ENCODE peak calls at places on chromosomes 4 and X, in nine cellular contexts. F is IMR-90; J is NCI-H1694; O is neuronal stem cell; X is stimulated activated CD8-positive, alpha-beta memory T cell treated with anti-CD3 and anti-CD28 coated beads, Interleukin-15, amount 100 ng/mL, for 24 hours; I is fibroblast of mammary gland; W is activated naive CD4-positive, alpha-beta T cell; K is iris pigment epithelial cell; Q is PC-3. T is an unnamed sample.

GRCh38 chr4:83234902-83235644 is 49.5 kb downstream of the COQ2 start:
- DNase-seq in Q (peak), X (no peak), O (no peak), F (no peak), W (no peak), J (no peak), K (no peak), I (no peak), T (peak)

GRCh38 chr4:3792813-3793212 is 26.6 kb downstream of the ADRA2C start:
- DNase-seq in X (no peak), Q (no peak), K (no peak), W (no peak), O (no peak), F (no peak), J (peak), I (peak), T (no peak)

GRCh38 chr4:109432676-109433075 is 939 bp upstream of the SEC24B start:
- DNase-seq in I (peak), O (no peak), F (peak), K (peak), X (no peak), J (no peak), W (no peak), Q (no peak), T (peak)

GRCh38 chr4:189615217-189615663 is 325.4 kb upstream of the FRG1 start:
- DNase-seq in Q (no peak), F (no peak), I (no peak), K (no peak), O (no peak), J (no peak), W (no peak), X (no peak), T (no peak)

GRCh38 chr4:46698891-46699290 is 210.2 kb downstream of the COX7B2 start:
- DNase-seq in W (no peak), F (no peak), J (no peak), X (no peak), Q (no peak), I (no peak), K (no peak), O (no peak), T (no peak)

GRCh38 chr4:48375651-48376291 is 34.4 kb downstream of the SLAIN2 start:
- DNase-seq in K (peak), W (no peak), O (no peak), I (peak), X (no peak), F (peak), J (no peak), Q (peak), T (peak)

GRCh38 chr4:145280541-145280940 is 100.2 kb upstream of the OTUD4 start:
- DNase-seq in W (no peak), F (no peak), I (peak), O (no peak), J (no peak), X (no peak), K (no peak), Q (no peak), T (no peak)

GRCh38 chr4:169286562-169287301 is 16.0 kb upstream of the SH3RF1 start:
- DNase-seq in Q (no peak), W (no peak), J (no peak), O (no peak), I (peak), X (no peak), K (no peak), F (peak), T (peak)

GRCh38 chr4:113637363-113637762 is 124.2 kb downstream of the CAMK2D start:
- DNase-seq in W (no peak), O (no peak), K (peak), F (peak), I (no peak), J (no peak), X (no peak), Q (peak), T (peak)

GRCh38 chr4:101981756-101982155 is 191.2 kb downstream of the BANK1 start:
- DNase-seq in K (peak), F (no peak), X (no peak), Q (peak), J (no peak), I (no peak), W (no peak), O (no peak), T (peak)

GRCh38 chrX:630922-631496 is 418 bp downstream of the SHOX start:
- DNase-seq in W (no peak), I (no peak), J (no peak), F (no peak), Q (no peak), K (no peak), X (no peak), O (no peak), T (no peak)

GRCh38 chrX:52346462-52347165 is 22.2 kb upstream of the XAGE2 start:
- DNase-seq in J (no peak), W (no peak), K (no peak), F (peak), I (peak), Q (peak), O (no peak), X (no peak), T (peak)

GRCh38 chr4:15600176-15600575 is 55.0 kb downstream of the FBXL5 start:
- DNase-seq in I (no peak), X (no peak), K (no peak), F (no peak), O (no peak), W (no peak), Q (no peak), J (no peak), T (no peak)

GRCh38 chr4:73962724-73963123 is 19.1 kb downstream of the PF4 start:
- DNase-seq in K (no peak), F (no peak), Q (no peak), W (no peak), X (no peak), J (no peak), I (no peak), O (no peak), T (no peak)

GRCh38 chrX:134512566-134512965 is 52.6 kb downstream of the HPRT1 start:
- DNase-seq in F (peak), O (no peak), W (no peak), X (no peak), Q (peak), J (no peak), I (peak), K (peak), T (peak)

GRCh38 chr4:7947927-7948326 is 8.3 kb upstream of the AFAP1 start:
- DNase-seq in Q (no peak), X (no peak), O (no peak), I (no peak), W (no peak), K (no peak), F (no peak), J (no peak), T (no peak)

GRCh38 chrX:99887918-99888317 is 522.2 kb downstream of the PCDH19 start:
- DNase-seq in J (no peak), F (no peak), I (no peak), W (no peak), O (no peak), X (no peak), Q (no peak), K (no peak), T (no peak)